ENCODE peak calls at places on chromosome X, in four cellular contexts. P is skeletal muscle cell, X is Karpas-422, D is choroid plexus epithelial cell. L is an unnamed sample.

GRCh38 chrX:19462879-19463278 is 52.4 kb downstream of the MAP3K15 start:
- DNase-seq in X (no peak), P (no peak), D (no peak), L (no peak)

GRCh38 chrX:153336128-153336894 is 2.4 kb downstream of the ZNF275 start:
- DNase-seq in X (peak), P (no peak), D (no peak), L (peak)

GRCh38 chrX:46979340-46979739 is 67.1 kb downstream of the JADE3 start:
- DNase-seq in D (peak), P (no peak), X (no peak), L (no peak)

GRCh38 chrX:42686706-42687105 is 91.3 kb downstream of the PPP1R2C start:
- DNase-seq in P (no peak), D (no peak), X (no peak), L (no peak)

GRCh38 chrX:133979641-133980230 is 5.7 kb downstream of the GPC3 start:
- DNase-seq in P (no peak), X (no peak), D (no peak), L (no peak)

GRCh38 chrX:149494844-149495565 is 10.1 kb downstream of the IDS start:
- DNase-seq in X (no peak), P (no peak), D (peak), L (no peak)

GRCh38 chrX:50988649-50989048 is 78.1 kb downstream of the BMP15 start:
- DNase-seq in D (peak), X (peak), P (no peak), L (peak)

GRCh38 chrX:130216312-130216711 is 44.5 kb downstream of the RAB33A start:
- DNase-seq in P (no peak), X (peak), D (peak), L (no peak)

GRCh38 chrX:123860506-123860840 is 620 bp downstream of the XIAP start:
- DNase-seq in P (no peak), D (peak), X (peak), L (peak)

GRCh38 chrX:17944833-17945497 is 83.9 kb upstream of the RAI2 start:
- DNase-seq in P (no peak), D (peak), X (peak), L (peak)

GRCh38 chrX:13638021-13638420 is 14.9 kb upstream of the TCEANC start:
- DNase-seq in D (no peak), X (no peak), P (no peak), L (no peak)

GRCh38 chrX:136157187-136157586 is 9.9 kb downstream of the FHL1 start:
- DNase-seq in P (no peak), X (peak), D (no peak), L (peak)

GRCh38 chrX:70755850-70756249 is 152.7 kb downstream of the TEX11 start:
- DNase-seq in P (no peak), D (no peak), X (no peak), L (peak)

GRCh38 chrX:135707880-135708279 is 5.6 kb upstream of the CT45A1 start:
- DNase-seq in D (no peak), X (peak), P (no peak), L (peak)

GRCh38 chrX:30865020-30865419 is 24.0 kb downstream of the TAB3 start:
- DNase-seq in X (peak), D (peak), P (no peak), L (peak)

GRCh38 chrX:129678176-129678880 is 23.6 kb upstream of the APLN start:
- DNase-seq in X (peak), P (no peak), D (no peak), L (peak)

GRCh38 chrX:91414710-91415109 is 19.9 kb upstream of the PABPC5 start:
- DNase-seq in D (no peak), X (peak), P (no peak), L (no peak)

GRCh38 chrX:153775631-153776595 is 4.9 kb upstream of the SRPK3 start:
- DNase-seq in D (no peak), X (no peak), P (no peak), L (no peak)

GRCh38 chrX:29431895-29432294 is 783.5 kb upstream of the MAGEB2 start:
- DNase-seq in X (no peak), D (no peak), P (no peak), L (no peak)

GRCh38 chrX:134990475-134991473 is at the start of gene SMIM10:
- DNase-seq in D (peak), P (peak), X (no peak), L (peak)

GRCh38 chrX:46260502-46260901 is 284.7 kb downstream of the ZNF674 start:
- DNase-seq in D (no peak), P (no peak), X (no peak), L (no peak)

GRCh38 chrX:57083143-57083542 is 38.2 kb downstream of the SPIN2B start:
- DNase-seq in P (no peak), X (no peak), D (no peak), L (no peak)

GRCh38 chrX:50432760-50433377 is 37.8 kb downstream of the DGKK start:
- DNase-seq in D (no peak), P (no peak), X (peak), L (no peak)

GRCh38 chrX:84224741-84225140 is 36.7 kb upstream of the RPS6KA6 start:
- DNase-seq in X (no peak), P (no peak), D (no peak), L (no peak)

GRCh38 chrX:115233497-115234219 is at the start of gene LRCH2:
- DNase-seq in D (peak), X (no peak), P (peak), L (no peak)

GRCh38 chrX:46653482-46653881 is 79.9 kb downstream of the CHST7 start:
- DNase-seq in D (peak), P (no peak), X (peak), L (no peak)

GRCh38 chrX:1463581-1464281 is 11.0 kb upstream of the ASMTL start:
- DNase-seq in D (no peak), P (no peak), X (no peak), L (no peak)

GRCh38 chrX:136954930-136955329 is 74.4 kb upstream of the RBMX start:
- DNase-seq in P (no peak), D (peak), X (peak), L (peak)

GRCh38 chrX:10048076-10048475 is 80.9 kb downstream of the CLDN34 start:
- DNase-seq in D (no peak), X (no peak), P (no peak), L (no peak)

GRCh38 chrX:53320543-53321215 is 39.3 kb upstream of the IQSEC2 start:
- DNase-seq in P (no peak), D (no peak), X (no peak), L (no peak)
- H3K4me3 ChIP-seq in P (peak), D (peak), X (no peak), L (peak)

GRCh38 chrX:41100200-41100599 is 15.0 kb downstream of the USP9X start:
- DNase-seq in X (no peak), P (no peak), D (no peak), L (no peak)
- H3K4me3 ChIP-seq in X (no peak), P (no peak), D (no peak), L (no peak)

GRCh38 chrX:39903343-39903742 is 194.4 kb downstream of the BCOR start:
- DNase-seq in P (no peak), X (no peak), D (peak), L (no peak)

GRCh38 chrX:39899059-39899458 is 198.7 kb downstream of the BCOR start:
- DNase-seq in D (no peak), P (no peak), X (no peak), L (no peak)

GRCh38 chrX:39899876-39900787 is 197.6 kb downstream of the BCOR start:
- DNase-seq in D (no peak), P (no peak), X (no peak), L (no peak)

GRCh38 chrX:39898147-39898546 is 199.6 kb downstream of the BCOR start:
- DNase-seq in P (no peak), X (no peak), D (no peak), L (no peak)

DNA sequence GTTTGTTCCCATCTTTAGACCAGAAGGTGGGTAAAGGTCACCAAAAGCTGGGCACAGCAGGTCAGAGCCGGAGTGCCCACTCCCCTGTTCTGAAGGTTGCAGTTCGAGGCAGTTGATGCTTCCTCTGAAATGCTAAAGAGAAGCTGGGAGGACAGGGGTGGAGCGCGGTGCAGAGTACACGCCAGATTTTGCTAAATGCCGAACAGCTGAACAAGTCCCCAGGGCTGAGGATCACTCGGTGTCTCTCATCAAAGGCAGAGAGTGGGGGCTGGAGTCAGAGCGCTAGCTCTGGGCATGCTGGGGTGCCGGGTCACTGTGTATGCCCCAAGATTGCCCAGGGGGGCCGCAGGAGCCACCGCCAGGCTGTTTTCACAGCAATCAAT is 197.0 kb downstream of the BCOR start:
- DNase-seq in D (peak), P (no peak), X (no peak), L (no peak)
- H3K4me3 ChIP-seq in D (no peak), P (no peak), X (no peak), L (no peak)

DNA sequence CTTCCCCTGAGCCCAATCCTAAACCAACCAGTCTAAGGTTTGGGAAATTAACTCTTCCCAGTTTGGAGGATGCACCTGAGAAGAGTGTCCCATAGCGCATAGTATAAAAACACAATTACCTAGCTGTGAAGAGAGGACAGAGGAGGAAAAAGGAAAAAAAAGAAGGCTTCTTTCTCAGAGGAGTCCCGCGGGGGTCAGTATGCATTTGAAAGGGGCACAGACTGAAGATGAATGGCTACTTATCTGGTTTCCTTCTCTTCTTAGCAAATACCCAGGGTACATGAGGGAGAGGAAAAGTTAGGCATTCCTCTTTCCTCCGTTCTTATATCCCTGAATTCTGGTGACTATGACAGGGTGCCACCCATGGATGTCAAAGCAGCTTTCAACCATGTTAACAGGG is 96.9 kb downstream of the TMEM47 start:
- DNase-seq in D (no peak), X (no peak), P (no peak), L (no peak)
- H3K4me3 ChIP-seq in D (no peak), X (no peak), P (no peak), L (no peak)

GRCh38 chrX:101385026-101385684 is 836 bp downstream of the BTK start:
- DNase-seq in X (peak), P (no peak), D (no peak), L (no peak)
- H3K4me3 ChIP-seq in X (peak), P (no peak), D (no peak), L (no peak)

GRCh38 chrX:72308209-72308565 is 2.5 kb upstream of the CITED1 start:
- DNase-seq in P (no peak), D (no peak), X (no peak), L (no peak)
- H3K4me3 ChIP-seq in P (no peak), D (no peak), X (no peak), L (peak)

GRCh38 chrX:23692166-23692565 is 24.9 kb downstream of the PRDX4 start:
- DNase-seq in P (no peak), D (no peak), X (no peak), L (no peak)
- H3K4me3 ChIP-seq in P (no peak), D (no peak), X (no peak), L (no peak)

L was measured in MM.1S.